ENCODE peak calls at places on chromosome 20, in ten cellular contexts. M is GM23338, W is IMR-90, T is HL-60, A is left ventricle myocardium inferior, U is fibroblast of lung, X is brain microvascular endothelial cell, N is cardiac muscle cell, Z is prostate gland, O is heart right ventricle. C is an unnamed sample.

GRCh38 chr20:43922614-43923013 is 8.0 kb downstream of the TOX2 start:
- DNase-seq in T (no peak), O (no peak), U (no peak), A (no peak), X (no peak), W (no peak), M (no peak), Z (no peak), N (no peak), C (no peak)

GRCh38 chr20:5864873-5865582 is 85.3 kb downstream of the TRMT6 start:
- DNase-seq in A (no peak), W (peak; percentile 67), M (no peak), U (peak; percentile 66), N (peak; percentile 81), X (peak; percentile 83), O (no peak), T (no peak), Z (no peak), C (no peak)

GRCh38 chr20:7178004-7178403 is 410.5 kb downstream of the BMP2 start:
- DNase-seq in W (no peak), O (no peak), X (no peak), M (no peak), T (no peak), Z (no peak), U (no peak), N (no peak), A (no peak), C (no peak)

GRCh38 chr20:23363257-23363649 is 1.3 kb downstream of the GZF1 start:
- DNase-seq in U (no peak), T (no peak), A (peak; percentile 69), X (no peak), W (no peak), O (peak; percentile 68), N (no peak), Z (no peak), M (no peak), C (no peak)

GRCh38 chr20:13035399-13036173 is 26.8 kb downstream of the SPTLC3 start:
- DNase-seq in T (no peak), W (no peak), O (no peak), N (no peak), X (no peak), A (no peak), Z (no peak), U (no peak), M (no peak), C (no peak)

GRCh38 chr20:17835941-17836861 is 132.4 kb downstream of the SNX5 start:
- DNase-seq in X (no peak), T (no peak), O (peak; percentile 78), U (peak; percentile 96), Z (no peak), M (no peak), A (peak; percentile 87), N (peak; percentile 99), W (peak; percentile 87), C (peak; percentile 70)

GRCh38 chr20:37992802-37993538 is 40.3 kb downstream of the TTI1 start:
- DNase-seq in U (peak; percentile 88), A (peak; percentile 39), O (peak; percentile 26), M (peak; percentile 46), Z (peak; percentile 67), X (peak; percentile 79), T (no peak), W (peak; percentile 78), N (peak; percentile 73), C (peak; percentile 33)

GRCh38 chr20:63194007-63194820 is 21.7 kb downstream of the YTHDF1 start:
- DNase-seq in X (no peak), Z (no peak), U (no peak), M (no peak), O (no peak), A (no peak), T (no peak), W (no peak), N (no peak), C (no peak)

GRCh38 chr20:25676164-25676809 is 20.4 kb downstream of the ZNF337 start:
- DNase-seq in M (no peak), Z (no peak), O (no peak), T (peak; percentile 23), X (peak; percentile 46), U (peak; percentile 81), A (no peak), W (peak; percentile 82), N (peak; percentile 64), C (peak; percentile 27)

GRCh38 chr20:25586877-25587276 is 1.5 kb upstream of the NINL start:
- DNase-seq in T (no peak), N (no peak), U (peak; percentile 11), O (no peak), W (peak; percentile 28), A (no peak), X (no peak), M (no peak), Z (no peak), C (no peak)

GRCh38 chr20:57062696-57063270 is 203.7 kb downstream of the BMP7 start:
- DNase-seq in X (no peak), Z (no peak), W (no peak), N (no peak), M (no peak), A (no peak), T (no peak), O (no peak), U (no peak), C (no peak)

GRCh38 chr20:57059055-57059617 is 207.3 kb downstream of the BMP7 start:
- DNase-seq in O (no peak), M (no peak), T (no peak), X (no peak), U (no peak), Z (no peak), W (no peak), N (no peak), A (no peak), C (no peak)

GRCh38 chr20:57062241-57062640 is 204.2 kb downstream of the BMP7 start:
- DNase-seq in O (no peak), W (no peak), Z (no peak), A (no peak), U (no peak), M (no peak), T (no peak), N (no peak), X (no peak), C (no peak)

GRCh38 chr20:57060407-57061057 is 205.9 kb downstream of the BMP7 start:
- DNase-seq in A (no peak), W (no peak), Z (no peak), M (no peak), U (no peak), N (no peak), O (no peak), T (no peak), X (no peak), C (no peak)

DNA sequence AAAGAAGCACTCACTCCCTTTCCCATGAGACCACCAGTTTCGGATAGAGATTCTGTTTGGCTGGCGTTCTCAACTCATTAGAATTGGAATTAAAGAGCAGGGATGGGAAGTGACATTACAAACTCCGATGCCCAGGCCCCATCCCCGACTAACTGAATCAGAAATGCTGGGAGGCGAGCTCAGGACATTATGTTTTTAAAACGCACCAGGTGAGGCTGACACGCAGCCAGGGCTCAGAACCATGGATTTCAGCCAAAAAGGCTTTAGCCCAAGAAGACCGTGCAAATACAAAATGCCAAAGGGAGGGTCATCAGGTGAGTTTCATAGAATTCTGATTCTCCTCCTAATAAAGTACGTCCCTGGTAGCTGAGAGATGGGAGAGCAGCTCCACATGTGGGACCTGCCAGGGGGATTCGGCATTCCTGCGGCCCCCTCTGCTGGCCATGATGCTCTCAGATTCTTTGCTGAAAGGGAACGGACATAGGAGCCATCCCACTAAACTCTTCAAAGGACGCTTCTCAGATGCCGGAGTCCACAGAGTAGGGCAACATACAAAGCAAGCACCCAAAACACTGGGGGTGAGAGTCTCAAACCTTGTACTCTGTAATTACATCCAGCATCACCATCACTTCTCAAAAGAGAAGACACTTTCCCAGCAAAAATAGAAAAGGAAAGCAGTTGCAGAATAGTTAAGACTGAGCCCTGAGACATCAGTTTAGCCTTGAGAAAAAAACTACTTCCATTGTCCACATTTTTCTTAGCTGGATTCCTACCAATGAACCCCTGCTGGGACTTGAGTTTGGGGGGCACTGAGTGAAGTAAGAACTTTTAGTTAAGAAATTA is 205.2 kb downstream of the BMP7 start:
- DNase-seq in U (no peak), X (peak; percentile 49), W (no peak), M (peak; percentile 84), Z (peak; percentile 58), T (no peak), N (peak; percentile 16), O (no peak), A (no peak), C (no peak)
- TF ChIP-seq CTCF in U (no peak), X (peak; percentile 81), W (peak; percentile 18), M (peak; percentile 81), Z (peak; percentile 16), T (no peak), N (peak; percentile 37), O (no peak), A (no peak), C (peak; percentile 31)

GRCh38 chr20:62117362-62117646 is 5.0 kb upstream of the LSM14B start:
- DNase-seq in W (no peak), T (no peak), X (no peak), Z (no peak), U (no peak), M (no peak), N (no peak), O (no peak), A (no peak), C (no peak)
- H3K27me3 ChIP-seq in W (peaks cover 33% of the 10 kb centered on the region), T (no peaks in the 10 kb centered on the region), X (peaks cover 8% of the 10 kb centered on the region), Z (no peaks in the 10 kb centered on the region), U (peaks cover 19% of the 10 kb centered on the region), M (no peaks in the 10 kb centered on the region), N (no peaks in the 10 kb centered on the region), O (peaks cover 5% of the 10 kb centered on the region), A (peaks cover 45% of the 10 kb centered on the region), C (peaks cover 29% of the 10 kb centered on the region)

GRCh38 chr20:52829111-52829510 is 143.0 kb upstream of the TSHZ2 start:
- DNase-seq in T (no peak), N (no peak), U (no peak), M (no peak), O (no peak), A (no peak), X (no peak), W (no peak), Z (no peak), C (no peak)

GRCh38 chr20:52833901-52834300 is 138.3 kb upstream of the TSHZ2 start:
- DNase-seq in M (no peak), O (no peak), U (no peak), W (no peak), Z (peak; percentile 72), N (no peak), A (no peak), X (no peak), T (no peak), C (no peak)

GRCh38 chr20:52832151-52832550 is 140.0 kb upstream of the TSHZ2 start:
- DNase-seq in T (no peak), X (no peak), U (no peak), W (no peak), M (no peak), A (no peak), N (no peak), O (no peak), Z (no peak), C (no peak)

GRCh38 chr20:52828199-52828598 is 144.0 kb upstream of the TSHZ2 start:
- DNase-seq in M (no peak), W (no peak), T (no peak), Z (no peak), O (no peak), A (no peak), U (no peak), N (no peak), X (no peak), C (no peak)

GRCh38 chr20:52830598-52830997 is 141.6 kb upstream of the TSHZ2 start:
- DNase-seq in M (no peak), U (no peak), O (no peak), W (no peak), A (no peak), T (no peak), X (no peak), Z (no peak), N (no peak), C (no peak)
- TF ChIP-seq CTCF in M (no peak), U (no peak), O (no peak), W (no peak), A (no peak), T (no peak), X (no peak), Z (no peak), N (no peak), C (no peak)

GRCh38 chr20:64247312-64247627 is 8.3 kb upstream of the PCMTD2 start:
- DNase-seq in O (no peak), W (no peak), N (no peak), A (no peak), X (no peak), T (no peak), Z (no peak), U (no peak), M (no peak), C (no peak)
- H3K27me3 ChIP-seq in O (no peaks in the 10 kb centered on the region), W (peaks cover 61% of the 10 kb centered on the region), N (peaks cover 14% of the 10 kb centered on the region), A (peaks cover 19% of the 10 kb centered on the region), X (peaks cover 14% of the 10 kb centered on the region), T (peaks cover 6% of the 10 kb centered on the region), Z (no peaks in the 10 kb centered on the region), U (peaks cover 18% of the 10 kb centered on the region), M (no peaks in the 10 kb centered on the region), C (peaks cover 57% of the 10 kb centered on the region)